ENCODE peak calls at places on chromosome 18, in seven cellular contexts. K is tibial artery; G is naive thymus-derived CD4-positive, alpha-beta T cell; C is brain microvascular endothelial cell; Q is substantia nigra; R is H9; M is dorsolateral prefrontal cortex. V is an unnamed sample.

GRCh38 chr18:43893001-43893637 is 615.8 kb upstream of the SYT4 start:
- DNase-seq in C (peak), Q (no peak), K (no peak), R (no peak), M (no peak), G (no peak), V (no peak)

GRCh38 chr18:13279181-13280065 is 60.9 kb downstream of the LDLRAD4 start:
- DNase-seq in G (no peak), R (no peak), M (no peak), C (no peak), K (peak), Q (no peak), V (no peak)

GRCh38 chr18:74597662-74598349 is at the start of gene ZNF407:
- DNase-seq in R (peak), Q (peak), M (peak), C (peak), K (peak), G (peak), V (peak)

GRCh38 chr18:45167631-45168225 is 447.5 kb upstream of the SLC14A2 start:
- DNase-seq in Q (no peak), K (no peak), R (no peak), G (no peak), M (no peak), C (peak), V (no peak)

GRCh38 chr18:47915930-47916329 is 14.5 kb downstream of the SMAD2 start:
- DNase-seq in G (no peak), K (no peak), Q (no peak), R (no peak), C (no peak), M (no peak), V (no peak)

GRCh38 chr18:46571756-46572155 is 85.3 kb downstream of the LOXHD1 start:
- DNase-seq in K (no peak), Q (no peak), R (no peak), G (no peak), C (no peak), M (no peak), V (no peak)

GRCh38 chr18:68699043-68699442 is 15.9 kb downstream of the TMX3 start:
- DNase-seq in R (no peak), G (no peak), K (no peak), M (no peak), Q (no peak), C (no peak), V (no peak)

GRCh38 chr18:48080546-48080945 is 150.1 kb upstream of the SMAD2 start:
- DNase-seq in C (no peak), K (no peak), M (no peak), Q (no peak), G (no peak), R (peak), V (no peak)

GRCh38 chr18:43271593-43272432 is 5.5 kb downstream of the SYT4 start:
- DNase-seq in G (no peak), C (peak), K (no peak), Q (no peak), R (no peak), M (no peak), V (no peak)

GRCh38 chr18:54558609-54559585 is 32.1 kb upstream of the DYNAP start:
- DNase-seq in K (no peak), C (no peak), Q (no peak), R (no peak), G (no peak), M (no peak), V (no peak)

GRCh38 chr18:10927290-10927979 is 221.9 kb downstream of the PIEZO2 start:
- DNase-seq in G (no peak), Q (no peak), K (no peak), M (no peak), R (no peak), C (peak), V (no peak)

GRCh38 chr18:49682301-49683190 is 120.7 kb downstream of the LIPG start:
- DNase-seq in G (no peak), R (no peak), C (no peak), Q (no peak), M (no peak), K (no peak), V (no peak)

GRCh38 chr18:35588122-35588521 is 6.6 kb downstream of the GALNT1 start:
- DNase-seq in K (no peak), M (no peak), Q (no peak), C (no peak), G (no peak), R (no peak), V (no peak)

GRCh38 chr18:24398515-24398914 is 891 bp upstream of the OSBPL1A start:
- DNase-seq in R (peak), K (no peak), G (no peak), M (no peak), Q (no peak), C (peak), V (no peak)

GRCh38 chr18:13457327-13457726 is 238.8 kb downstream of the LDLRAD4 start:
- DNase-seq in C (no peak), K (no peak), Q (no peak), R (peak), G (no peak), M (no peak), V (no peak)

GRCh38 chr18:63043516-63043915 is 276.1 kb downstream of the BCL2 start:
- DNase-seq in K (no peak), C (peak), Q (no peak), R (no peak), M (no peak), G (no peak), V (peak)

GRCh38 chr18:54647176-54647575 is 56.1 kb downstream of the DYNAP start:
- DNase-seq in M (no peak), R (peak), C (peak), G (no peak), K (no peak), Q (no peak), V (no peak)

GRCh38 chr18:23499571-23499889 is 3.8 kb upstream of the RMC1 start:
- DNase-seq in K (no peak), Q (no peak), C (no peak), M (no peak), R (no peak), G (no peak), V (no peak)

GRCh38 chr18:46388295-46388694 is 268.7 kb downstream of the LOXHD1 start:
- DNase-seq in K (no peak), C (no peak), G (no peak), M (no peak), R (no peak), Q (no peak), V (no peak)

GRCh38 chr18:61581578-61582204 is 248.5 kb downstream of the CDH20 start:
- DNase-seq in C (peak), M (peak), R (peak), K (peak), Q (peak), G (peak), V (peak)

DNA sequence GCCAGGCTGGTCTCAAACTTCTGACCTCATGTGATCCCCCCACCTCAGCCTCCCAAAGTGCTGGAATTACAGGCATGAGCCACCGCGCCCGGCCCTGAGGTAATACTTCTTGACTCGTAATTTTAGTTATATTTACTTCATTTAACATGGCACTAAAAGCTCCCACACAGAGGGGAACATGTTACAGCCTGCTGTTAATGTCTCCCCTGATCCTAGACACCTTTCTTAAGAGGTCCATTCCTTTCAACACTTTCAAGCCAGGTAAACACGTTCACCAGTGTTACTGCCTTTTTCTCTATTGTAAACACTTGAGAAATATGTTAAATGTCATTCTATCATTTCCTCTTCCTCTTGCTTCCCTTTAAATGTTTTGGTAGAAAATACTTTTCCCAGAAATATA is 161.4 kb downstream of the METTL4 start:
- DNase-seq in G (no peak), C (no peak), Q (no peak), K (no peak), M (no peak), R (no peak), V (no peak)
- H3K27ac ChIP-seq in G (no peak), C (no peak), Q (no peak), K (no peak), M (no peak), R (no peak), V (no peak)

DNA sequence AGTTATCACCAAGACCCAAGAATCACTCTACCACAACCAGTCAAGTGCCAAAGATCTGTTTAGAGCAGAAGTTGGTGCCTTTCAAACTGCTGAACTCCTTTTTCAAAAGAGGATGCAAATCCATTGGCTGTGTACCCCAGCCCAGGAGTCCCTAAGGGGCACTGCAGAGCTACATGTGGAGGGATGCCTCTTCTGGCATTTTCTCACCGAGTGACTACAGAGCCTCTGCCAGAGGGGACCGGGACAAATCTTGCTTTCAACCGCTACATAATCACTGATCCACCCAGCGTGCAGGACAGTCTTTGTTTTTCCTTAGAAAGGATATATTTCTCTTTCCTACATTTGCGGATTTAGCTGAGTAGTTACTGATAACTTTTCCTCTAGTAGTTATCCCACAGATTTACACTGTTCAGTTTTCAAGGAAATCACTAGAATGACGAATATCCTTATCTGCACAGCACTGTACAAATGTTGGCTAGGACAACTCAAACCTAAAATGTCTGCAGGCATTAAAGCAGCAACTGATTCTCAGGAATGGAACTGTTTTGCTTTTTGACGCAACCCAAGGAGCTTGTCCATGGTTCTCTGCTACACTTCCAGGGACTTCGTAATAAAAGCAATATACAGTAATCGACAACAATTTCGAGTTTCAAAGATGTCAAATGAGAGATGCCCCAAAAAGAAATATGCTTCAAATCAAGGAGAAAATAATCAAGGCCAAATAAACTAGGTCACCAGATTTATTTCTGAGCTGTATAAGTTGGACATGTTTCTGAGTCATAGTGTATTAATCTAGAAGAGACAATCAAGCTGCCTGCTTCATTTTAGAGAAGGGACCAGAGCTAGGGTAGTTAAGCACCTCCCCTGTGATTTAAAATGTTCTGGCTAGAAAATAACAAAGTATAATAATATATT is 24.1 kb downstream of the EPB41L3 start:
- DNase-seq in K (no peak), G (no peak), C (no peak), M (no peak), Q (no peak), R (no peak), V (no peak)
- H3K27ac ChIP-seq in K (no peak), G (no peak), C (peak), M (no peak), Q (no peak), R (no peak), V (no peak)

DNA sequence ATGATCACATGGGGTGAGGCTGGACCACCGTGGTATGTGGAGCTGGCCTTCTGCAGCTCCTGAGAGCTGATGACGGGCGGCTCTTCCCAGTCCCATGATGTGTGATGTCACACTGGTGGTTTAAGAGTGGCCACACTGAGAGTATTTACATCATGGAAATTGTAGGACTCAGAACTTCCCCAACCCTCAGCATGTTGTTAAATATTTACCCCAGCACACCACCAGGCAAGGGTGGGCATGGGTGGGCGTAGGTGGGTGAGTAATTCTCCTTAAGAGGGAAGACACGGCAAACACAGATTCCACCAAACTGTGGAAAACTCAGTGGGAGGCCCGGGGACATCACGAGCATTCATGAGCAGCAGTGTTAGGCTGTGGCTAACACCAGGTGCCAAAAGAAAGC is 106.7 kb downstream of the ALPK2 start:
- DNase-seq in K (no peak), R (no peak), Q (no peak), C (no peak), M (no peak), G (no peak), V (no peak)
- H3K27ac ChIP-seq in K (no peak), R (no peak), Q (no peak), C (no peak), M (no peak), G (no peak), V (no peak)

GRCh38 chr18:58532972-58533371 is 95.9 kb downstream of the ALPK2 start:
- DNase-seq in G (no peak), C (no peak), Q (no peak), K (no peak), R (no peak), M (no peak), V (no peak)
- H3K27ac ChIP-seq in G (no peak), C (no peak), Q (no peak), K (no peak), R (no peak), M (no peak), V (no peak)

GRCh38 chr18:27956001-27956400 is 220.9 kb downstream of the CDH2 start:
- DNase-seq in G (no peak), Q (no peak), C (no peak), K (no peak), M (no peak), R (no peak), V (no peak)
- H3K27ac ChIP-seq in G (no peak), Q (no peak), C (no peak), K (no peak), M (peak), R (no peak), V (no peak)